ENCODE peak calls at places on chromosome 14, in six cellular contexts. J is endodermal cell, D is PC-9, X is GM12891, V is caudate nucleus, Y is posterior cingulate gyrus. N is an unnamed sample.

GRCh38 chr14:100396266-100396795 is 73.2 kb downstream of the SLC25A47 start:
- DNase-seq in J (no peak), D (no peak), X (no peak), V (no peak), Y (no peak), N (no peak)

GRCh38 chr14:68862954-68863594 is 70.2 kb upstream of the ZFP36L1 start:
- DNase-seq in J (peak), D (peak), X (peak), V (peak), Y (peak), N (peak)

GRCh38 chr14:32211068-32211404 is 8.0 kb upstream of the RNU6-8 start:
- DNase-seq in J (no peak), D (no peak), X (no peak), V (no peak), Y (no peak), N (no peak)

GRCh38 chr14:103097994-103098957 is 3.8 kb downstream of the EXOC3L4 start:
- DNase-seq in J (peak), D (no peak), X (no peak), V (no peak), Y (no peak), N (no peak)

GRCh38 chr14:106141242-106142220 is 615.1 kb downstream of the TMEM121 start:
- DNase-seq in J (no peak), D (no peak), X (no peak), V (no peak), Y (no peak), N (no peak)

GRCh38 chr14:35576260-35576659 is 42.3 kb downstream of the INSM2 start:
- DNase-seq in J (no peak), D (no peak), X (no peak), V (no peak), Y (no peak), N (no peak)

GRCh38 chr14:61334197-61334701 is 12.9 kb downstream of the PRKCH start:
- DNase-seq in J (peak), D (no peak), X (no peak), V (no peak), Y (no peak), N (no peak)

GRCh38 chr14:64614992-64615391 is 65.2 kb downstream of the PPP1R36 start:
- DNase-seq in J (no peak), D (no peak), X (no peak), V (no peak), Y (no peak), N (no peak)

GRCh38 chr14:54627718-54628345 is 60.9 kb downstream of the SAMD4A start:
- DNase-seq in J (no peak), D (no peak), X (peak), V (peak), Y (no peak), N (peak)

GRCh38 chr14:71725802-71726638 is 206.2 kb upstream of the RGS6 start:
- DNase-seq in J (no peak), D (no peak), X (no peak), V (peak), Y (no peak), N (peak)

GRCh38 chr14:22243971-22244581 is 344.9 kb downstream of the DAD1 start:
- DNase-seq in J (no peak), D (no peak), X (no peak), V (no peak), Y (no peak), N (no peak)

GRCh38 chr14:103022669-103023044 is 34.7 kb downstream of the CDC42BPB start:
- DNase-seq in J (no peak), D (no peak), X (no peak), V (no peak), Y (no peak), N (no peak)

GRCh38 chr14:96090441-96091148 is 51.4 kb downstream of the C14orf132 start:
- DNase-seq in J (no peak), D (no peak), X (no peak), V (peak), Y (peak), N (peak)

GRCh38 chr14:52325126-52325525 is 11.0 kb downstream of the PTGER2 start:
- DNase-seq in J (no peak), D (no peak), X (no peak), V (no peak), Y (no peak), N (no peak)

GRCh38 chr14:95564060-95564459 is 29.2 kb downstream of the GLRX5 start:
- DNase-seq in J (peak), D (no peak), X (no peak), V (no peak), Y (no peak), N (no peak)

GRCh38 chr14:105299654-105300541 is 903 bp downstream of the BRF1 start:
- DNase-seq in J (no peak), D (no peak), X (no peak), V (no peak), Y (no peak), N (peak)

GRCh38 chr14:22610931-22611330 is 12.8 kb downstream of the ABHD4 start:
- DNase-seq in J (no peak), D (no peak), X (no peak), V (no peak), Y (no peak), N (no peak)

GRCh38 chr14:73714656-73715081 is 485 bp upstream of the PNMA1 start:
- DNase-seq in J (no peak), D (no peak), X (no peak), V (no peak), Y (no peak), N (no peak)

GRCh38 chr14:50666772-50667490 is 1.2 kb downstream of the SAV1 start:
- DNase-seq in J (peak), D (peak), X (no peak), V (no peak), Y (no peak), N (peak)

GRCh38 chr14:67359319-67359774 is 257 bp downstream of the ATP6V1D start:
- DNase-seq in J (no peak), D (peak), X (no peak), V (no peak), Y (no peak), N (peak)

GRCh38 chr14:61221906-61222305 is 59.2 kb downstream of the TMEM30B start:
- DNase-seq in J (no peak), D (peak), X (no peak), V (no peak), Y (no peak), N (no peak)

GRCh38 chr14:77014004-77014604 is 14.4 kb downstream of the IRF2BPL start:
- DNase-seq in J (peak), D (peak), X (no peak), V (no peak), Y (peak), N (peak)

GRCh38 chr14:73491256-73491976 is 683 bp downstream of the RIOX1 start:
- DNase-seq in J (peak), D (peak), X (peak), V (no peak), Y (peak), N (peak)

GRCh38 chr14:104187121-104187889 is 48.9 kb downstream of the KIF26A start:
- DNase-seq in J (no peak), D (no peak), X (no peak), V (no peak), Y (no peak), N (no peak)

GRCh38 chr14:36066636-36067035 is 109.9 kb downstream of the PTCSC3 start:
- DNase-seq in J (no peak), D (no peak), X (no peak), V (no peak), Y (no peak), N (no peak)

GRCh38 chr14:91237219-91237618 is 7.3 kb downstream of the GPR68 start:
- DNase-seq in J (no peak), D (no peak), X (no peak), V (no peak), Y (no peak), N (peak)

GRCh38 chr14:22824711-22825359 is 4.9 kb upstream of the MRPL52 start:
- DNase-seq in J (no peak), D (peak), X (no peak), V (no peak), Y (no peak), N (peak)

GRCh38 chr14:21069388-21070082 is 569 bp upstream of the ARHGEF40 start:
- DNase-seq in J (peak), D (no peak), X (no peak), V (peak), Y (peak), N (peak)

GRCh38 chr14:104697892-104698583 is 8.6 kb downstream of the INF2 start:
- DNase-seq in J (peak), D (no peak), X (no peak), V (peak), Y (no peak), N (no peak)

GRCh38 chr14:72610096-72610830 is 283.6 kb downstream of the DPF3 start:
- DNase-seq in J (peak), D (no peak), X (no peak), V (no peak), Y (no peak), N (no peak)

GRCh38 chr14:72916174-72916573 is 10.1 kb upstream of the DCAF4 start:
- DNase-seq in J (peak), D (no peak), X (no peak), V (no peak), Y (no peak), N (peak)

GRCh38 chr14:100446572-100446971 is 123.4 kb downstream of the SLC25A47 start:
- DNase-seq in J (peak), D (no peak), X (no peak), V (no peak), Y (no peak), N (no peak)

GRCh38 chr14:91220581-91221000 is 23.9 kb downstream of the GPR68 start:
- DNase-seq in J (no peak), D (no peak), X (no peak), V (no peak), Y (no peak), N (no peak)

GRCh38 chr14:22626590-22626989 is 17.6 kb downstream of the OR6J1 start:
- DNase-seq in J (no peak), D (no peak), X (no peak), V (no peak), Y (no peak), N (no peak)

GRCh38 chr14:21467620-21468019 is 9.1 kb downstream of the RAB2B start:
- DNase-seq in J (no peak), D (no peak), X (no peak), V (no peak), Y (no peak), N (peak)

GRCh38 chr14:93994919-93995682 is 2.0 kb upstream of the CCDC197 start:
- DNase-seq in J (peak), D (peak), X (no peak), V (peak), Y (no peak), N (peak)

GRCh38 chr14:61147898-61148549 is 133.1 kb downstream of the TMEM30B start:
- DNase-seq in J (no peak), D (no peak), X (no peak), V (peak), Y (peak), N (peak)

GRCh38 chr14:97446087-97446486 is 648.9 kb downstream of the VRK1 start:
- DNase-seq in J (no peak), D (no peak), X (no peak), V (no peak), Y (no peak), N (no peak)

N was measured in EL.